ENCODE peak calls at places on chromosome 13, in eight cellular contexts. B, Q, S, J, O, Y, C and R are unnamed samples.

GRCh38 chr13:108919036-108919907 is 289.9 kb downstream of the MYO16 start:
- DNase-seq in Y (no peak), Q (no peak), O (no peak), C (no peak), S (no peak), J (no peak), B (peak), R (no peak)

GRCh38 chr13:107743523-107743922 is 471.8 kb downstream of the LIG4 start:
- DNase-seq in B (no peak), O (no peak), Y (no peak), S (no peak), Q (no peak), J (no peak), C (no peak), R (no peak)

GRCh38 chr13:111514646-111515617 is 194.5 kb downstream of the TEX29 start:
- DNase-seq in Y (no peak), O (no peak), J (no peak), Q (no peak), S (no peak), C (no peak), B (no peak), R (no peak)

GRCh38 chr13:67273001-67273400 is 42.9 kb upstream of the PCDH9 start:
- DNase-seq in O (no peak), Q (no peak), J (no peak), S (no peak), C (peak), B (no peak), Y (no peak), R (no peak)

GRCh38 chr13:19155321-19155861 is 26.2 kb downstream of the TUBA3C start:
- DNase-seq in C (no peak), Y (no peak), J (no peak), Q (no peak), B (no peak), S (no peak), O (no peak), R (no peak)

GRCh38 chr13:46964789-46965527 is 68.1 kb upstream of the HTR2A start:
- DNase-seq in Q (no peak), B (peak), Y (no peak), O (no peak), S (no peak), J (no peak), C (peak), R (no peak)

GRCh38 chr13:72864142-72865035 is 82.5 kb downstream of the PIBF1 start:
- DNase-seq in Q (no peak), C (no peak), S (no peak), Y (no peak), J (no peak), O (no peak), B (peak), R (no peak)

GRCh38 chr13:95099541-95099940 is 201.7 kb downstream of the ABCC4 start:
- DNase-seq in S (no peak), O (no peak), Y (no peak), Q (no peak), C (peak), B (peak), J (peak), R (no peak)

GRCh38 chr13:100789481-100789880 is 114.9 kb upstream of the TMTC4 start:
- DNase-seq in C (peak), O (no peak), Q (no peak), Y (no peak), J (peak), S (peak), B (no peak), R (no peak)

GRCh38 chr13:40026741-40027140 is 371.3 kb downstream of the COG6 start:
- DNase-seq in C (no peak), Y (peak), Q (no peak), O (no peak), S (no peak), J (no peak), B (no peak), R (no peak)

GRCh38 chr13:70310720-70311119 is 202.5 kb upstream of the KLHL1 start:
- DNase-seq in S (no peak), C (peak), Q (no peak), Y (no peak), B (no peak), O (no peak), J (no peak), R (no peak)

GRCh38 chr13:26855921-26856320 is 95.3 kb upstream of the GPR12 start:
- DNase-seq in Y (no peak), C (no peak), O (no peak), J (no peak), S (peak), B (no peak), Q (no peak), R (no peak)

GRCh38 chr13:35855531-35856019 is 275.6 kb downstream of the DCLK1 start:
- DNase-seq in O (no peak), J (no peak), C (peak), Q (no peak), S (no peak), Y (no peak), B (peak), R (no peak)

GRCh38 chr13:33787051-33787591 is 30.8 kb upstream of the RFC3 start:
- DNase-seq in B (peak), S (no peak), Y (no peak), Q (no peak), O (no peak), C (no peak), J (no peak), R (no peak)

GRCh38 chr13:45584816-45585215 is 30.7 kb downstream of the ERICH6B start:
- DNase-seq in S (no peak), O (no peak), B (peak), Y (no peak), J (no peak), Q (no peak), C (no peak), R (no peak)

GRCh38 chr13:43171489-43171888 is 148.1 kb downstream of the DNAJC15 start:
- DNase-seq in B (no peak), J (no peak), Q (no peak), Y (no peak), C (no peak), S (no peak), O (no peak), R (no peak)

GRCh38 chr13:35785563-35786327 is 309.3 kb upstream of the MAB21L1 start:
- DNase-seq in S (no peak), Q (no peak), Y (no peak), J (no peak), C (no peak), O (no peak), B (no peak), R (no peak)

GRCh38 chr13:36553501-36553900 is 120.3 kb upstream of the SERTM1 start:
- DNase-seq in C (peak), J (no peak), B (no peak), Q (no peak), S (no peak), O (no peak), Y (no peak), R (no peak)

GRCh38 chr13:109494955-109495354 is 291.4 kb downstream of the IRS2 start:
- DNase-seq in J (peak), Q (no peak), C (peak), B (peak), O (no peak), Y (no peak), S (no peak), R (no peak)

GRCh38 chr13:23741879-23742510 is 147.2 kb downstream of the MIPEP start:
- DNase-seq in Y (no peak), S (no peak), C (no peak), B (no peak), J (no peak), O (no peak), Q (no peak), R (no peak)

GRCh38 chr13:47499358-47500150 is 501.5 kb downstream of the SUCLA2 start:
- DNase-seq in J (peak), Q (no peak), C (peak), S (no peak), O (no peak), Y (no peak), B (peak), R (no peak)

GRCh38 chr13:95704510-95704909 is 27.6 kb downstream of the DNAJC3 start:
- DNase-seq in Q (no peak), B (peak), O (no peak), Y (no peak), S (no peak), C (no peak), J (no peak), R (no peak)

GRCh38 chr13:59677966-59678814 is 485.5 kb downstream of the DIAPH3 start:
- DNase-seq in B (peak), S (no peak), Q (no peak), Y (no peak), J (peak), O (no peak), C (peak), R (no peak)

GRCh38 chr13:109818136-109818535 is 31.8 kb upstream of the IRS2 start:
- DNase-seq in B (peak), J (no peak), Q (no peak), Y (no peak), O (no peak), C (no peak), S (no peak), R (no peak)

GRCh38 chr13:47829684-47830083 is 171.4 kb downstream of the SUCLA2 start:
- DNase-seq in B (peak), J (peak), Q (no peak), Y (no peak), O (no peak), C (peak), S (no peak), R (no peak)

GRCh38 chr13:49303533-49304252 is 56.0 kb downstream of the CDADC1 start:
- DNase-seq in C (no peak), B (no peak), Q (no peak), J (no peak), O (no peak), Y (no peak), S (peak), R (no peak)

GRCh38 chr13:59415498-59415897 is 748.2 kb downstream of the DIAPH3 start:
- DNase-seq in Y (no peak), Q (no peak), J (no peak), B (no peak), C (no peak), O (no peak), S (no peak), R (no peak)